ENCODE peak calls at places on chromosomes 11 and 22, in ten cellular contexts. Y is bronchial epithelial cell, K is spleen, G is neural progenitor cell, H is transverse colon, D is BE2C, Q is AG04449, E is fibroblast of lung, V is tibial artery, N is GM06990. P is an unnamed sample.

GRCh38 chr11:1916986-1917522 is 2.4 kb upstream of the TNNT3 start:
- DNase-seq in N (no peak), Y (no peak), G (no peak), E (no peak), K (peak), V (no peak), H (no peak), Q (no peak), D (no peak), P (no peak)

GRCh38 chr11:131745405-131745804 is 375.0 kb downstream of the NTM start:
- DNase-seq in G (no peak), D (no peak), K (no peak), E (peak), Y (peak), H (no peak), V (no peak), Q (no peak), N (no peak), P (no peak)

GRCh38 chr22:21033895-21034294 is 1.5 kb upstream of the SLC7A4 start:
- DNase-seq in Q (no peak), D (no peak), V (no peak), G (no peak), H (no peak), E (no peak), Y (no peak), N (no peak), K (no peak), P (no peak)

GRCh38 chr22:28742562-28742962 is 723 bp downstream of the HSCB start:
- DNase-seq in N (no peak), G (no peak), D (no peak), K (no peak), Y (no peak), Q (no peak), E (no peak), V (no peak), H (no peak), P (no peak)

GRCh38 chr22:31091106-31091975 is 10.2 kb downstream of the SMTN start:
- DNase-seq in D (no peak), Y (no peak), H (peak), N (no peak), G (no peak), K (no peak), E (no peak), Q (no peak), V (peak), P (no peak)

GRCh38 chr11:59573216-59573615 is 42.4 kb downstream of the OSBP start:
- DNase-seq in K (no peak), Q (peak), E (peak), N (no peak), Y (peak), H (no peak), G (no peak), D (no peak), V (no peak), P (peak)

GRCh38 chr22:37431811-37432707 is 4.8 kb upstream of the ELFN2 start:
- DNase-seq in D (no peak), H (no peak), V (no peak), E (peak), N (peak), G (no peak), Y (peak), K (no peak), Q (peak), P (peak)

GRCh38 chr11:19537803-19538453 is 174.7 kb upstream of the NAV2 start:
- DNase-seq in N (no peak), G (no peak), E (no peak), K (no peak), V (no peak), D (no peak), H (no peak), Y (peak), Q (no peak), P (no peak)

GRCh38 chr22:29342177-29342576 is 26.7 kb upstream of the RASL10A start:
- DNase-seq in K (no peak), E (no peak), D (no peak), H (no peak), V (no peak), N (no peak), Y (no peak), Q (no peak), G (no peak), P (no peak)

GRCh38 chr11:12142909-12143308 is 32.5 kb downstream of the MICAL2 start:
- DNase-seq in H (no peak), G (no peak), E (no peak), Q (no peak), V (no peak), Y (no peak), N (no peak), D (no peak), K (no peak), P (no peak)

GRCh38 chr11:46729110-46730027 is 10.4 kb downstream of the F2 start:
- DNase-seq in Y (peak), E (no peak), N (no peak), V (no peak), D (no peak), Q (no peak), K (peak), H (no peak), G (no peak), P (no peak)

GRCh38 chr11:102347526-102348331 is 715 bp downstream of the BIRC2 start:
- DNase-seq in N (no peak), V (no peak), H (peak), D (no peak), G (peak), Y (peak), Q (no peak), K (no peak), E (peak), P (no peak)

GRCh38 chr22:42396621-42397331 is 35.4 kb downstream of the NFAM1 start:
- DNase-seq in D (no peak), N (peak), K (peak), Y (peak), G (no peak), Q (no peak), E (no peak), V (peak), H (peak), P (no peak)

GRCh38 chr11:71265559-71266092 is 13.2 kb upstream of the SHANK2 start:
- DNase-seq in Y (no peak), Q (no peak), V (no peak), E (no peak), K (no peak), D (no peak), H (no peak), N (no peak), G (no peak), P (no peak)

GRCh38 chr11:108754901-108755625 is 90.2 kb downstream of the DDX10 start:
- DNase-seq in E (peak), H (no peak), V (no peak), K (no peak), Y (no peak), G (no peak), N (no peak), Q (no peak), D (no peak), P (peak)

GRCh38 chr22:45905924-45906865 is 70.8 kb downstream of the WNT7B start:
- DNase-seq in Y (no peak), K (no peak), H (no peak), V (peak), Q (peak), D (no peak), N (no peak), E (peak), G (peak), P (no peak)

GRCh38 chr11:117017456-117017855 is 80.8 kb downstream of the SIK3 start:
- DNase-seq in D (no peak), H (no peak), V (no peak), Y (peak), Q (no peak), K (no peak), N (no peak), G (no peak), E (no peak), P (no peak)

GRCh38 chr11:31820438-31820818 is 9.3 kb upstream of the PAX6 start:
- DNase-seq in Y (no peak), H (no peak), K (no peak), V (no peak), Q (no peak), N (no peak), E (no peak), G (peak), D (no peak), P (no peak)

GRCh38 chr11:86440305-86440716 is 65.6 kb downstream of the CCDC81 start:
- DNase-seq in V (peak), G (no peak), K (no peak), N (no peak), H (no peak), E (peak), Y (no peak), D (no peak), Q (peak), P (peak)

GRCh38 chr11:44260081-44260480 is 49.9 kb downstream of the ALX4 start:
- DNase-seq in Q (no peak), G (peak), K (no peak), N (no peak), D (no peak), E (no peak), H (no peak), V (no peak), Y (no peak), P (no peak)

GRCh38 chr11:117218133-117218915 is 13.5 kb downstream of the PCSK7 start:
- DNase-seq in E (peak), D (no peak), G (no peak), H (peak), K (peak), N (no peak), V (peak), Y (no peak), Q (no peak), P (no peak)

GRCh38 chr22:17917490-17917983 is 106.8 kb downstream of the MICAL3 start:
- DNase-seq in K (peak), Y (peak), N (peak), Q (no peak), D (no peak), H (peak), G (no peak), E (no peak), V (no peak), P (no peak)

GRCh38 chr22:25282346-25282670 is 62.9 kb downstream of the CRYBB2 start:
- DNase-seq in N (no peak), Y (no peak), D (peak), V (no peak), K (no peak), G (no peak), Q (no peak), E (no peak), H (no peak), P (no peak)

GRCh38 chr11:27912916-27913315 is 195.0 kb downstream of the KIF18A start:
- DNase-seq in V (no peak), H (no peak), Q (no peak), N (no peak), G (no peak), E (peak), Y (no peak), K (no peak), D (no peak), P (no peak)

GRCh38 chr11:20090654-20091374 is 69.5 kb downstream of the DBX1 start:
- DNase-seq in K (no peak), V (no peak), N (no peak), E (no peak), H (no peak), D (no peak), Q (no peak), Y (no peak), G (no peak), P (no peak)

GRCh38 chr11:76368497-76368896 is 12.4 kb downstream of the THAP12 start:
- DNase-seq in D (no peak), Q (no peak), K (no peak), V (no peak), G (no peak), H (no peak), E (no peak), Y (no peak), N (no peak), P (no peak)

GRCh38 chr11:126172596-126173038 is 38.8 kb downstream of the RPUSD4 start:
- DNase-seq in E (peak), V (no peak), K (peak), N (no peak), Q (peak), G (no peak), Y (no peak), D (no peak), H (no peak), P (no peak)

GRCh38 chr11:75827562-75827961 is 12.6 kb downstream of the UVRAG start:
- DNase-seq in Q (no peak), N (no peak), K (no peak), H (no peak), V (no peak), E (no peak), D (no peak), Y (no peak), G (no peak), P (no peak)

GRCh38 chr11:76107946-76108345 is 98.4 kb downstream of the WNT11 start:
- DNase-seq in Y (no peak), Q (no peak), K (no peak), V (no peak), D (no peak), N (no peak), E (no peak), G (no peak), H (no peak), P (no peak)

GRCh38 chr22:42635531-42635930 is 4.9 kb downstream of the ATP5MGL start:
- DNase-seq in E (peak), K (no peak), N (no peak), G (no peak), V (peak), Q (peak), H (peak), D (no peak), Y (peak), P (no peak)

GRCh38 chr11:8809185-8809584 is 101.8 kb upstream of the AKIP1 start:
- DNase-seq in H (no peak), Y (no peak), G (no peak), V (no peak), N (no peak), Q (no peak), D (no peak), K (no peak), E (no peak), P (no peak)

GRCh38 chr11:8809605-8810272 is 101.2 kb upstream of the AKIP1 start:
- DNase-seq in D (no peak), H (no peak), Y (no peak), V (no peak), Q (no peak), G (peak), E (no peak), K (no peak), N (no peak), P (no peak)

GRCh38 chr11:8806974-8807373 is 104.0 kb upstream of the AKIP1 start:
- DNase-seq in Q (no peak), N (no peak), V (no peak), D (no peak), K (no peak), G (no peak), Y (no peak), E (no peak), H (no peak), P (no peak)

GRCh38 chr11:8807544-8808225 is 103.3 kb upstream of the AKIP1 start:
- DNase-seq in Y (peak), G (no peak), D (no peak), V (no peak), N (no peak), Q (no peak), K (no peak), E (peak), H (peak), P (peak)

DNA sequence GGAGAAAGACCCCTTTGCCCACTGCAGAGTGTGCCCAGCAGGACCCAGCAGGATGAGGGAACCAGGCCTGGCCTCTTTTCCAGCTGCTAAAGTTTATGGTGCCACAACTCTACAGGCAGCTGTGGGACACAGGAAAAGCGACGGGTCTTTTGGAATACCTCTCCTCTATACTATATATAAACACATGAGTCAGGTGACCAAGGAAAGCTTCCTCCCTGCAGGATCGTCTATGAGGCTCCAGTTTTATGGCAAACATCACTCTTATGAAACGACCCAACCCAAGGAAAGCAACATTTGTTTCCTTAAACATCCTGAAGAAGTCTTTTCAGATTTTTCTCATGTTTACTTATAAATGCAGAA is 102.8 kb upstream of the AKIP1 start:
- DNase-seq in H (no peak), K (no peak), Q (no peak), E (no peak), Y (no peak), V (no peak), N (no peak), G (no peak), D (no peak), P (no peak)
- H3K4me3 ChIP-seq in H (peak), K (no peak), Q (peak), E (peak), Y (peak), V (peak), N (no peak), G (no peak), D (no peak), P (peak)

GRCh38 chr11:61110255-61111059 is 8.2 kb downstream of the CD5 start:
- DNase-seq in N (no peak), Y (no peak), G (no peak), V (no peak), D (no peak), E (no peak), Q (no peak), H (no peak), K (no peak), P (no peak)

GRCh38 chr11:61106906-61107470 is 4.7 kb downstream of the CD5 start:
- DNase-seq in E (no peak), K (no peak), Y (no peak), D (no peak), V (no peak), Q (no peak), H (no peak), N (no peak), G (no peak), P (no peak)

GRCh38 chr11:61107888-61108287 is 5.6 kb downstream of the CD5 start:
- DNase-seq in Q (no peak), Y (no peak), V (no peak), N (no peak), D (no peak), H (no peak), K (no peak), G (no peak), E (no peak), P (no peak)

GRCh38 chr11:61109671-61110070 is 7.4 kb downstream of the CD5 start:
- DNase-seq in K (no peak), Y (no peak), D (no peak), N (no peak), E (no peak), Q (no peak), V (no peak), H (no peak), G (no peak), P (no peak)

DNA sequence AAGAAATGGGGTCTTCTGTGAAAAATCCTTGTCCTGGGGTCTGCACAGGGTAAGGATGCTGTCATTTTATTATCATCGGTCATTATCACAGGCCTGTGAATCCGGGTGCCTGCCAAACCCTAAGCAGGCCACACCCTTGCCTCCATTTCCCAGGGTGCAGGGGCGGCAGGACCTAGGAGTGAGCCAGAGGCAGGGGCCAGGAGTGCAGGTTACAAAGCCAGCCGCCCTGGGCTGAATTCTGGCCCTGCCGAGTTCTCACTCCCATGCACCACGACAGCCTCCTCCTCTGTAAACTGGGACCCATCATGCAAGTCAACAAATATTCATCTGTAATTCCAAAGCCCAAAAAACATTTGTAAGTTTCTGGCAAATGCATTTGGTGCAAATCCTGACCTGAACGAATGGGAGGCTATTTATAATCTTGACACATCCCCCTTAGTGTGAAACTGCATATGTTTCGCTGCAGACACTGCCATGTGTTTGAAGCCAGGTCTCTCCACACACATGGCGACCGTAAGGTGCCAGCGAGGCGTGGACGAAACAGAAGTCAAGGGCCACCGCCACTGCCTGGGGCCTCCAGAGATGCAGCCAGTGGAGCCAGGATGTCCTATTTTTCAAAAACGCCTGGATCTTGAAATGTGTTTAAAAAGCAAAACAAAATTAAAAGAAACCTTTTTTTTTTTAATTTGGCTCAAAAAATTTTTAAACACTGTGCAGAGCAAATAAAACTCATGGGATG is 6.7 kb downstream of the CD5 start:
- DNase-seq in K (peak), H (no peak), E (no peak), Q (no peak), N (no peak), D (no peak), V (no peak), Y (no peak), G (no peak), P (no peak)
- TF ChIP-seq CTCF in K (no peak), H (no peak), E (no peak), Q (no peak), N (no peak), D (no peak), V (no peak), Y (no peak), G (no peak), P (no peak)

DNA sequence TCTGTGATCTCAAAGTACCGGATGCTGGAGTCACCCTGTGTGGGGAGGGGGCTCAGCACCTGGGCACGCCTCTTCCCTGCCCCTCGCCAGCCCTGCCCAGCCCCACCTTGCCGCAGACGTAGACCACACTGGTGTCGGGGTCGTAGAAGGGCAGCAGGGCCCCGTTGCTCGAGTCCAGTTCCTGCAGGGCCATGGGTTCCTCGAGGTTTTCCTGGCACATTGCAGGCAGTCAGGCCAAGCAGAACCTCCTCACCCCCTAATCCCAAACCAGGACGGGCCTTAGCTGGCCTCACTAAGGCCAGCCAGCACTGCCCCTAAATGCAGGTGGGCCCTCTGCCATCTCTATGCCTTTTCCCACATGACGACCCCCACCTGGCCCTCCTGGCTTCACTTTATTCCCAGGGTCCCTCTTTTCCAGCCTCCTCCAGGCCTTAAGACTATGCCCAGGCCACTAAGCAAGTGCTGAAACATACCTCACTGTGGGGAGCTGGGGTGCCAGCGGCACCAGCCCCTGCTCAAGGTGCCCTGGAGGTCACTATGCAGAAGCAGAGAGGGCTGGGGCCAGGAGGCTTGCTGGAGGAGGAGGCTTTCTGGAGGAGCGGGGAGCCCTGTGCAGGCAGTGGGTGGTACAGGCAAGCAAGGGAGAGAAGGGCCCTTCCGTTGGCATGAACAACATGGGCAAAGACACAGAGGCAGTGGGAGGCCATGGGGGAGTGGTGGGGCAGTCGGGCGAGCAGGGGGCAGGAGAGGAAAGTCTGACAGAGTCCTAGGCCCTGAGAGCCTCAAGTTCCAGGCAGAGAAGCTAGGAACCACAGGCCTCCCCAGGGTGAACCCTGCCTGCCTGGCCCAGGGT is 2.8 kb downstream of the CORO1B start:
- DNase-seq in Y (no peak), Q (no peak), D (no peak), K (no peak), G (no peak), N (no peak), E (no peak), V (no peak), H (no peak), P (no peak)
- H3K4me3 ChIP-seq in Y (no peak), Q (no peak), D (no peak), K (peak), G (no peak), N (no peak), E (no peak), V (no peak), H (no peak), P (no peak)

DNA sequence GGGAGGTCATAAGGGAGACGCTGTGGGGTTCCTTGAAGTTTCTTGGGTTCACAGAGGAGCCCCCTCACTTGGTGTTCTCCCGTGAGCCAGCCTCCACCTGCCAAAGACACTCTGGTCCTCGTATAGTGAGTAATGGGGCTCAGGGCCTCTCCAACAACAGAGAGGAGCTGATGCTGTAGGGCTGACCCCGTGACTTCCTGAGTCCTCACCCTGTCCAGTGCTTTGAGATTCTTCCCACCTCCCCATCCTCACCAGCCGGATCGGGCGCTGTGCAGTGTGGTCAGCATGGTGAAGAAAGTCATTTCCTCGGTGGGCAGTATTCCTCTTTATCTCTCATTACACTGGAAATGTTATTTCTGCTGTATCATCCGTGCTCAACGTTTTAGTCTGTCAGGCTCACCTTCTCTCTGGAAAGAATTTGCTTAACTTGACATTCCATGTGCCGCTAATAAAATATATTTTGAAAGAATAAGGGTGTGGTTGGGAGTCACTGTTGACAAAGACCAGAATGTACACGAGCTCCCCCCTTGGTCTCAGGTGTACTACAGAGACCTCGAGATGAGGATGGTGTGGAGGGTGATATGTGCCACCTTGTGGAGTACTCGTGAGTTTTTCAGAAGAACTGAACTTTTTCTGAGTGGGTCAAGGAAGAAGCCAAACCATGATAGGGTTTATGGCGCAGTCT is 25.7 kb upstream of the SCGB1A1 start:
- DNase-seq in E (no peak), Q (no peak), G (no peak), V (peak), N (no peak), K (no peak), Y (peak), H (no peak), D (no peak), P (no peak)
- TF ChIP-seq CTCF in E (no peak), Q (no peak), G (no peak), V (no peak), N (peak), K (peak), Y (peak), H (no peak), D (peak), P (peak)

P was measured in astrocyte of the cerebellum.